ENCODE peak calls at places on chromosomes 6 and 20, in eight cellular contexts. E, Z, Y, S, F, K, I and D are unnamed samples. For H3K36me3, the result is how much of the 10 kb centered on the place peaks cover.

GRCh38 chr6:144528605-144529425 is 243.7 kb downstream of the UTRN start:
- DNase-seq in E (peak), Z (no peak), Y (no peak), S (no peak), F (peak), K (no peak), I (no peak), D (no peak)

GRCh38 chr20:23085415-23086055 is 589 bp downstream of the CD93 start:
- DNase-seq in E (no peak), Z (no peak), Y (no peak), S (no peak), F (no peak), K (no peak), I (no peak), D (no peak)

GRCh38 chr6:25991785-25992412 is 29.3 kb downstream of the TRIM38 start:
- DNase-seq in E (peak), Z (peak), Y (peak), S (peak), F (no peak), K (peak), I (peak), D (peak)

GRCh38 chr6:149910721-149911151 is 12.2 kb downstream of the RAET1G start:
- DNase-seq in E (no peak), Z (no peak), Y (no peak), S (no peak), F (no peak), K (no peak), I (no peak), D (no peak)

GRCh38 chr6:39892490-39893129 is 41.7 kb downstream of the MOCS1 start:
- DNase-seq in E (peak), Z (peak), Y (no peak), S (peak), F (no peak), K (peak), I (peak), D (peak)

GRCh38 chr6:105869835-105870506 is 216.2 kb upstream of the PRDM1 start:
- DNase-seq in E (no peak), Z (no peak), Y (no peak), S (no peak), F (peak), K (no peak), I (no peak), D (no peak)

GRCh38 chr20:12306107-12306506 is 388.4 kb downstream of the BTBD3 start:
- DNase-seq in E (no peak), Z (no peak), Y (no peak), S (no peak), F (no peak), K (no peak), I (no peak), D (no peak)

GRCh38 chr20:59771506-59772372 is 161.7 kb downstream of the SYCP2 start:
- DNase-seq in E (no peak), Z (no peak), Y (no peak), S (no peak), F (no peak), K (no peak), I (no peak), D (peak)

GRCh38 chr6:156575361-156575760 is 201.8 kb upstream of the ARID1B start:
- DNase-seq in E (no peak), Z (no peak), Y (no peak), S (no peak), F (no peak), K (no peak), I (no peak), D (no peak)

GRCh38 chr20:24721891-24722530 is 227.1 kb upstream of the CST7 start:
- DNase-seq in E (no peak), Z (no peak), Y (no peak), S (no peak), F (no peak), K (no peak), I (no peak), D (no peak)

GRCh38 chr6:150549577-150550184 is 50.0 kb upstream of the PLEKHG1 start:
- DNase-seq in E (no peak), Z (no peak), Y (no peak), S (no peak), F (no peak), K (no peak), I (no peak), D (no peak)

GRCh38 chr6:72464791-72465691 is 156.8 kb upstream of the KCNQ5 start:
- DNase-seq in E (no peak), Z (no peak), Y (no peak), S (no peak), F (no peak), K (peak), I (no peak), D (peak)

GRCh38 chr6:16481680-16482079 is 243.3 kb downstream of the GMPR start:
- DNase-seq in E (no peak), Z (no peak), Y (peak), S (no peak), F (no peak), K (no peak), I (no peak), D (no peak)

GRCh38 chr6:56714982-56715456 is 72.3 kb upstream of the DST start:
- DNase-seq in E (no peak), Z (peak), Y (no peak), S (no peak), F (peak), K (peak), I (no peak), D (peak)

GRCh38 chr6:16184129-16184528 is 54.3 kb upstream of the GMPR start:
- DNase-seq in E (peak), Z (no peak), Y (no peak), S (no peak), F (no peak), K (no peak), I (no peak), D (no peak)

GRCh38 chr6:145178391-145178790 is 556.9 kb downstream of the EPM2A start:
- DNase-seq in E (no peak), Z (no peak), Y (no peak), S (no peak), F (no peak), K (no peak), I (no peak), D (no peak)

GRCh38 chr6:142011156-142011555 is 121.6 kb upstream of the GJE1 start:
- DNase-seq in E (no peak), Z (no peak), Y (no peak), S (no peak), F (no peak), K (peak), I (no peak), D (no peak)

GRCh38 chr6:2007165-2007564 is 238.2 kb downstream of the GMDS start:
- DNase-seq in E (no peak), Z (no peak), Y (no peak), S (no peak), F (no peak), K (no peak), I (no peak), D (no peak)

GRCh38 chr20:40489886-40490285 is 199.2 kb downstream of the MAFB start:
- DNase-seq in E (no peak), Z (no peak), Y (no peak), S (no peak), F (no peak), K (peak), I (no peak), D (peak)

GRCh38 chr6:13484138-13484708 is 3.2 kb downstream of the GFOD1 start:
- DNase-seq in E (no peak), Z (no peak), Y (no peak), S (no peak), F (no peak), K (no peak), I (no peak), D (no peak)

GRCh38 chr20:46268131-46268611 is 40.1 kb downstream of the CDH22 start:
- DNase-seq in E (no peak), Z (peak), Y (no peak), S (no peak), F (no peak), K (no peak), I (no peak), D (no peak)

GRCh38 chr6:166306378-166307081 is 1.7 kb downstream of the PRR18 start:
- DNase-seq in E (no peak), Z (no peak), Y (no peak), S (no peak), F (no peak), K (no peak), I (no peak), D (no peak)

GRCh38 chr6:168675375-168675774 is 234.4 kb downstream of the SMOC2 start:
- DNase-seq in E (no peak), Z (no peak), Y (no peak), S (no peak), F (no peak), K (no peak), I (no peak), D (no peak)

GRCh38 chr6:131561925-131562707 is 10.9 kb upstream of the ARG1 start:
- DNase-seq in E (no peak), Z (no peak), Y (no peak), S (no peak), F (no peak), K (peak), I (no peak), D (no peak)

GRCh38 chr6:164151161-164151728 is 736.7 kb downstream of the QKI start:
- DNase-seq in E (no peak), Z (no peak), Y (no peak), S (no peak), F (no peak), K (no peak), I (no peak), D (no peak)

GRCh38 chr6:31197559-31198305 is 27.2 kb upstream of the POU5F1 start:
- DNase-seq in E (peak), Z (peak), Y (peak), S (peak), F (no peak), K (peak), I (peak), D (peak)

GRCh38 chr6:158002951-158003853 is 21.5 kb downstream of the SYNJ2 start:
- DNase-seq in E (no peak), Z (no peak), Y (no peak), S (peak), F (no peak), K (peak), I (peak), D (peak)

GRCh38 chr6:13924146-13924948 is 405 bp upstream of the RNF182 start:
- DNase-seq in E (peak), Z (peak), Y (peak), S (peak), F (no peak), K (peak), I (no peak), D (no peak)

GRCh38 chr20:25281541-25281991 is 33.7 kb downstream of the PYGB start:
- DNase-seq in E (no peak), Z (no peak), Y (no peak), S (peak), F (no peak), K (no peak), I (peak), D (peak)

GRCh38 chr20:34574861-34575260 is 16.3 kb downstream of the MAP1LC3A start:
- DNase-seq in E (no peak), Z (no peak), Y (no peak), S (no peak), F (no peak), K (no peak), I (no peak), D (no peak)

GRCh38 chr6:168280020-168280898 is 39.3 kb downstream of the DACT2 start:
- DNase-seq in E (no peak), Z (no peak), Y (no peak), S (no peak), F (no peak), K (no peak), I (no peak), D (no peak)

GRCh38 chr6:132693478-132693877 is 20.4 kb downstream of the VNN1 start:
- DNase-seq in E (no peak), Z (no peak), Y (no peak), S (no peak), F (no peak), K (peak), I (no peak), D (peak)

GRCh38 chr6:90393232-90393884 is 96.7 kb upstream of the BACH2 start:
- DNase-seq in E (peak), Z (peak), Y (peak), S (peak), F (peak), K (peak), I (peak), D (no peak)

GRCh38 chr6:151111670-151112069 is 128.1 kb upstream of the AKAP12 start:
- DNase-seq in E (no peak), Z (peak), Y (no peak), S (no peak), F (no peak), K (no peak), I (no peak), D (no peak)

GRCh38 chr6:152273002-152273401 is 364.2 kb downstream of the SYNE1 start:
- DNase-seq in E (no peak), Z (no peak), Y (no peak), S (no peak), F (no peak), K (peak), I (no peak), D (peak)

GRCh38 chr6:152272486-152272885 is 364.7 kb downstream of the SYNE1 start:
- DNase-seq in E (no peak), Z (no peak), Y (no peak), S (no peak), F (no peak), K (no peak), I (no peak), D (no peak)

GRCh38 chr6:152273638-152274037 is 363.5 kb downstream of the SYNE1 start:
- DNase-seq in E (no peak), Z (no peak), Y (no peak), S (no peak), F (no peak), K (no peak), I (no peak), D (peak)

GRCh38 chr6:152271681-152272464 is 365.3 kb downstream of the SYNE1 start:
- DNase-seq in E (no peak), Z (no peak), Y (no peak), S (no peak), F (no peak), K (peak), I (no peak), D (peak)

GRCh38 chr6:152277826-152278247 is 359.3 kb downstream of the SYNE1 start:
- DNase-seq in E (peak), Z (no peak), Y (no peak), S (peak), F (no peak), K (no peak), I (no peak), D (no peak)
- H3K36me3 ChIP-seq in E (under half), Z (half or more), Y (under half), S (under half), F (under half), K (half or more), I (under half), D (under half)

DNA sequence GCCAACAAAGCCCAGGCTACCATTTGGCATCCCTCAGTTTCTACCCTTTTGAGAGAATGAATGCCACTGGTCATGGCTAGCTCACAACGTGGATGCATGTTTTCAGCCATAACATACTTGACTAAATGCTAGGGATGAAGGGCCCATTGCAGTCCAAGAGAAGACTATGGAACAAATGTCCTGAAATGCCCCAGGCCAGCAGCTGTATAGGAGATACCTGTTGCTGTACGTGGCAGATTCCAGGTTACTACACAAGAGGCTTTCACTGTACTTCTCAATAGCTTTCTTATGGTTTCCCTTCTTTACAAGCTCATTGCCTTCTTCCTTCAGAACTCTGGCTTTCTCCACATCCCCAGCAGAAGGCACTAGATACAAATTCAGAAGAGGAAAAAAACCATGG is 11.7 kb downstream of the TOMM34 start:
- DNase-seq in E (no peak), Z (no peak), Y (no peak), S (no peak), F (no peak), K (no peak), I (no peak), D (no peak)
- H3K36me3 ChIP-seq in E (half or more), Z (half or more), Y (half or more), S (under half), F (half or more), K (half or more), I (under half), D (half or more)

GRCh38 chr6:48280035-48280434 is 169.0 kb upstream of the PTCHD4 start:
- DNase-seq in E (no peak), Z (no peak), Y (no peak), S (no peak), F (no peak), K (no peak), I (no peak), D (no peak)
- H3K36me3 ChIP-seq in E (under half), Z (under half), Y (under half), S (under half), F (under half), K (under half), I (under half), D (under half)

GRCh38 chr20:17641520-17641964 is 40.5 kb downstream of the RRBP1 start:
- DNase-seq in E (no peak), Z (no peak), Y (no peak), S (no peak), F (no peak), K (no peak), I (no peak), D (peak)

GRCh38 chr20:17641993-17642392 is 40.0 kb downstream of the RRBP1 start:
- DNase-seq in E (no peak), Z (no peak), Y (no peak), S (no peak), F (no peak), K (no peak), I (no peak), D (peak)

GRCh38 chr20:17640146-17640874 is 41.7 kb downstream of the RRBP1 start:
- DNase-seq in E (no peak), Z (no peak), Y (no peak), S (no peak), F (no peak), K (no peak), I (no peak), D (peak)

GRCh38 chr20:17642404-17643269 is 39.4 kb downstream of the RRBP1 start:
- DNase-seq in E (no peak), Z (no peak), Y (no peak), S (peak), F (no peak), K (no peak), I (no peak), D (peak)

DNA sequence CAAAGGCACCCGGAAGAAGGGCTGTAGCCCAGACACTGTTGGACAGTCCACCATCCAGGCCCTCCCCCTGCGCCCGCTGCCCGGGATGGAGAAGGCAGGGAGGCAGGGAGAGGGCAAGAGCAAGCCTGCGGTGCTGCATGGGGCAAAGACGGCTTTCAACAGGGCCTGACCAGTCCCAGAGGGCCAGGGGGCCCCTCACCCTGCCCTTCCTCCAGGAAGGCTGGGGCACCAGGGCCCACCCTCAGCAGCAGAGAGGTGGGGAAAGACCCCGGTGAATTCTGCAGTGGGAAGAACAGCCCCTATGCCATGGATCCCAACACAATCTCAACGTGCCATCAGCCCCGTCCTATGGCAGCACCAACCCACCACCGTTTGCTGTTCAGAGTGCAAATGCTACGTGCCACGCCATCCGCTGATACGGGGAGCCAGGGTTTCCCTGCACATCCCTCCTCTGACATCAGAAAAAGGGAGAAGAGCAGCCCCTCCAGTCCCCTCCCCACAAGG is 41.1 kb downstream of the RRBP1 start:
- DNase-seq in E (no peak), Z (no peak), Y (no peak), S (no peak), F (no peak), K (no peak), I (no peak), D (peak)
- H3K36me3 ChIP-seq in E (under half), Z (under half), Y (under half), S (under half), F (half or more), K (half or more), I (under half), D (half or more)

DNA sequence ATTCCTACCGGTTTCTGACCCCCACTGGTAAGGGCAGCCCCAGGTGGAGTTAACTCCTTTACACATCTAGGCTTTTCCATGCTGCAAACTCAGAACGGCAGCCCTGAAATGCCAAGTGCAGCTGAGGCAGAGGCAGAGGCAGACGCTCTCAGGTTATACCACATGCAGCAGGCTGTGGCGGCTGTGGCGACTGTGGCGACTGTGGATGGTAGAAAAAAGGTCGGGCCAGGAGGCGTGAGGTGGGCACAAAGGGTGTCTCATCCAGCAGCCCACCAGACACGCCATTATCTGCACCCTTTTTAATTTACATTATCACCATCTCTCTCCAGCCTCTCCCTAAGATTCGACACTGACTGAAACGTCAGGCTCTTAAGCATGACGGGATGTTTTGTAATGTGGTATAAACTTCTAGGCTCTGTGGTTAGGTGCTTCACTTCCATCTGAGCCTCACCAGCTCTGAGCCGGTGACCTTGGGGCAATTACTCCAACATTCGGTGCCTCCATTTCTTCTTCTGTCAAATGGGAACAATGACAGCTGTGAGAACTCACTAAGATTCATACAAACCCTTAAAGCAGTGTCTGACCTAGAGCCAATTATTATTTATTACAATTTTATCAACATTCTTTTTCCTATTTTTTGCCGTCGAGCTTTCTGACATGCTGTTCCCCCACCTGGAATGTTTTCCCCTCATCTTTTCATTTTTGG is 8.2 kb downstream of the KIZ start:
- DNase-seq in E (no peak), Z (no peak), Y (no peak), S (no peak), F (no peak), K (no peak), I (no peak), D (no peak)
- H3K36me3 ChIP-seq in E (under half), Z (under half), Y (under half), S (under half), F (under half), K (half or more), I (under half), D (under half)

GRCh38 chr6:43013843-43014433 is at the start of the genes KLHDC3 and MEA1:
- DNase-seq in E (peak), Z (peak), Y (peak), S (peak), F (peak), K (peak), I (peak), D (peak)

GRCh38 chr6:43012364-43012763 is 1.4 kb downstream of the MEA1 start:
- DNase-seq in E (no peak), Z (no peak), Y (no peak), S (no peak), F (no peak), K (no peak), I (no peak), D (no peak)

GRCh38 chr6:43013020-43013842 is 515 bp downstream of the MEA1 start:
- DNase-seq in E (no peak), Z (no peak), Y (no peak), S (no peak), F (no peak), K (no peak), I (no peak), D (peak)

GRCh38 chr6:43009124-43009523 is 4.6 kb downstream of the MEA1 start:
- DNase-seq in E (peak), Z (peak), Y (no peak), S (no peak), F (no peak), K (peak), I (no peak), D (peak)

GRCh38 chr6:43011207-43011606 is 2.5 kb downstream of the MEA1 start:
- DNase-seq in E (no peak), Z (no peak), Y (no peak), S (no peak), F (no peak), K (no peak), I (no peak), D (no peak)
- H3K36me3 ChIP-seq in E (under half), Z (under half), Y (under half), S (under half), F (half or more), K (half or more), I (under half), D (half or more)

DNA sequence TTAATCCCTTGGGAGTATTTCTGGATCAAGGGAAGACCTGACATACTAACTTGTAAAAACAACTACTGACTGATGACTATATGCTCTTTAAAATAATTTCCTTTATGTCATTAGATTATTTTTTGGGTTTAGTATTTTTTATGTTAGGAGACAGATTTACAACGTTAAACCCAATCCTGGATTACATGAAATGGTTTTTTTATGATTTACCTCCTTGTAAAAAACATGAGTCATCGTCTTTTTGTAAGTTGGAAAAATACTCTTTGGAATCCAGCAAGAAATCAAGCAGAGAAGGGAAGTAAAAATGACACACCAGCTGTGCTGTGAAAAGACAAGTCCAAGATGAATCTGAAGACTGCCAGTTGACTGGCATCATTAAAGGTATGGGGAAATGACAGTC is 6.7 kb downstream of the STK4 start:
- DNase-seq in E (no peak), Z (no peak), Y (no peak), S (no peak), F (no peak), K (peak), I (no peak), D (peak)
- H3K36me3 ChIP-seq in E (under half), Z (half or more), Y (under half), S (under half), F (half or more), K (under half), I (under half), D (under half)